ENCODE peak calls at places on chromosomes 11 and 22, in eight cellular contexts. G is prostate gland, H is RWPE2, B is left lung, D is heart right ventricle, K is A549, E is endothelial cell of umbilical vein, C is spleen. X is an unnamed sample.

GRCh38 chr11:26187639-26188038 is 144.3 kb upstream of the ANO3 start:
- DNase-seq in G (no peak), H (peak; percentile 35), B (no peak), D (no peak), K (no peak), E (peak; percentile 4), C (no peak), X (peak; percentile 78)

GRCh38 chr11:82750643-82751139 is 17.0 kb upstream of the FAM181B start:
- DNase-seq in G (no peak), H (no peak), B (no peak), D (no peak), K (no peak), E (peak; percentile 32), C (no peak), X (no peak)

GRCh38 chr11:125036933-125037332 is 26.2 kb upstream of the SLC37A2 start:
- DNase-seq in G (no peak), H (no peak), B (no peak), D (no peak), K (no peak), E (peak; percentile 70), C (no peak), X (peak; percentile 55)

GRCh38 chr11:85815186-85815911 is 4.4 kb upstream of the SYTL2 start:
- DNase-seq in G (no peak), H (no peak), B (no peak), D (no peak), K (no peak), E (no peak), C (no peak), X (no peak)

GRCh38 chr22:38406617-38407016 is 48.4 kb downstream of the KCNJ4 start:
- DNase-seq in G (no peak), H (no peak), B (no peak), D (no peak), K (no peak), E (no peak), C (no peak), X (no peak)

GRCh38 chr11:12683857-12684256 is 9.6 kb downstream of the TEAD1 start:
- DNase-seq in G (no peak), H (no peak), B (no peak), D (no peak), K (no peak), E (no peak), C (no peak), X (no peak)

GRCh38 chr11:61971177-61972111 is 4.0 kb upstream of the FTH1 start:
- DNase-seq in G (peak; percentile 98), H (peak; percentile 96), B (peak; percentile 98), D (peak; percentile 99), K (peak; percentile 88), E (peak; percentile 99), C (peak; percentile 93), X (peak; percentile 79)

GRCh38 chr11:62574363-62575057 is 819 bp upstream of the EEF1G start:
- DNase-seq in G (no peak), H (no peak), B (no peak), D (peak; percentile 36), K (no peak), E (peak; percentile 64), C (peak; percentile 90), X (no peak)

GRCh38 chr11:117842131-117842941 is 17.8 kb upstream of the FXYD2 start:
- DNase-seq in G (no peak), H (no peak), B (peak; percentile 67), D (no peak), K (no peak), E (no peak), C (no peak), X (no peak)

GRCh38 chr11:116800610-116801009 is 8.9 kb upstream of the APOA5 start:
- DNase-seq in G (no peak), H (no peak), B (no peak), D (no peak), K (no peak), E (no peak), C (no peak), X (no peak)
- H3K4me1 ChIP-seq in G (no peaks in the 10 kb centered on the region), H (no peaks in the 10 kb centered on the region), B (no peaks in the 10 kb centered on the region), D (peaks cover 6% of the 10 kb centered on the region), K (peaks cover 3% of the 10 kb centered on the region), E (no peaks in the 10 kb centered on the region), C (no peaks in the 10 kb centered on the region), X (no peaks in the 10 kb centered on the region)

DNA sequence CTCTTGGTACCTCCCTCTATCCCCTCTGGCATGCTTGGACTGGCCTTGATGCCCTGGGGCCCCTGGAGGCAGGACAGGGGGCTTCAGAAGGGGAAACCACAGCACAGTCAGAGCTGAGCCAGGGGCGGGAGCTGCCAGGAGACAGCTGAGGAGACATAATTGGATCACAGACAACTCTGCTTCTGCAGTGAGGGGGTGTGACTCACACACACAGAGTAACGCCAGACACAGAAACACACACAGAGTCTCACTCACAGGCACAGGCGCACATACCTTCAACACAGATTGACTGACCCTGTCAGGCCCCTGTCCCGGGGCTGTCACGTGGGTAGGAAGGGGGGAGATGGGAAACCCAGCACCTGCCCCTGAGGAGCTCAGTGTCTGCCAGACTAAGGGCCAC is 20.6 kb downstream of the STARD10 start:
- DNase-seq in G (no peak), H (no peak), B (no peak), D (peak; percentile 48), K (no peak), E (peak; percentile 12), C (no peak), X (peak; percentile 61)
- H3K27ac ChIP-seq in G (peak overlapping the region; percentile 9), H (no peak overlapping the region), B (no peak overlapping the region), D (peak overlapping the region; percentile 41), K (no peak overlapping the region), E (no peak overlapping the region), C (no peak overlapping the region), X (no peak overlapping the region)

GRCh38 chr11:64285885-64286800 is 495 bp downstream of the GPR137 start:
- DNase-seq in G (no peak), H (no peak), B (no peak), D (no peak), K (peak; percentile 65), E (no peak), C (peak; percentile 80), X (no peak)
- TF ChIP-seq CTCF in G (no peak), H (peak; percentile 4), B (no peak), D (no peak), K (peak; percentile 6), E (no peak), C (no peak), X (peak; percentile 33)

GRCh38 chr22:40181323-40181722 is 3.6 kb downstream of the TNRC6B start:
- DNase-seq in G (no peak), H (no peak), B (no peak), D (no peak), K (no peak), E (no peak), C (no peak), X (no peak)
- H3K4me1 ChIP-seq in G (peaks cover 10% of the 10 kb centered on the region), H (peaks cover 38% of the 10 kb centered on the region), B (peaks cover 32% of the 10 kb centered on the region), D (peaks cover 88% of the 10 kb centered on the region), K (peaks cover 49% of the 10 kb centered on the region), E (peaks cover 51% of the 10 kb centered on the region), C (peaks cover 89% of the 10 kb centered on the region), X (peaks cover 33% of the 10 kb centered on the region)

DNA sequence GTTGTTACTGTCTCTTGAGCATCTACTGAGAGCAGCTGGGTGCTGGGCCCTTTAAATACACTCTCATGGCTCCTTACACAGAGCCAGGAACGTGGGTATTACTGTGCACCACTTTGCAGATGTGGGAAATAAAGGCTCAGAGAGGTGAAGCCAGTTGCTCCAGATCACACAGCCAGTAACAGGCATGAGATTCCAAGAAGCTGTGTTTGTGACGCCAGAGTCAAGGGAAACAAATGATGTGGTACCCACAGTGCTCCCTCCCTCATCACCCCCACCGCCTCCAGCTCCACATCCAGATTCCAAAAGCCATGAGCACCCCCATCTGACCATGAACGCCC is 1.4 kb upstream of the PRDM11 start:
- DNase-seq in G (no peak), H (no peak), B (no peak), D (no peak), K (no peak), E (no peak), C (no peak), X (no peak)
- H3K27ac ChIP-seq in G (no peak overlapping the region), H (no peak overlapping the region), B (no peak overlapping the region), D (no peak overlapping the region), K (no peak overlapping the region), E (no peak overlapping the region), C (no peak overlapping the region), X (no peak overlapping the region)

DNA sequence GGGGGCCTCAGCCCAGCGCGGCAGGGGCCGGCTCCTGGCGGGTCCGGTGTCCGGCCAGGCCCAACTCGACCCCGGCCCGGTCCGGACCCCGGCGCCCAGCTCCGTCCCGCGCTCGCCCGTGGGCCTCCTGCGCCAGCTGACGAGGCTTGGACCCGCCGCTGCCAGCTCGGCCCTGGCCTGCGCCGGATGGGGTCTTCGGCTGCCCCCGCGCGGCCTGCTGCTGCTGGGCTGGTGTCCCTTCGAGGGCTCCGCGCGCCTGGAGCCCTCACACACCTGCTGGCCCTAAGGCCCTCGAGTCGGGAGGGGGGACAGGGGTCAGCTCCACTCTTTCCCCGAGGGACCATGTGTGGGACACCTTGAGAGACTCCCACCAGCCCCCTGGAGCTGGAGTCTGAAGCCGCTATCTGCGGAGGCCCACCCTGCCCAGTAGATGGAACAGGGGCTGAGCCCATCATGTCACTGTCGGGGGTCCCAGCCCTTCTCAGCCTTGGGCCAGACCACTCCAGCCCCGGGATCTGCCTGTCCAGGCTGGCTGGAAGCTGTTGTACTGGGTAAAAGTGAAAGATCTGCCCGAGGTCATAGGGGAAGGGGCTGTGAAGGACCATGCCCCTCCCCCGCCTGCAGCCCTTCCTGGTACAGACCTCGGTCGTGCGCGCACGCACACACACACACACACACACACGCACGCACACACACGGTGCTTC is 768 bp upstream of the CDKN1C start:
- DNase-seq in G (no peak), H (no peak), B (no peak), D (peak; percentile 40), K (no peak), E (peak; percentile 39), C (peak; percentile 91), X (no peak)
- TF ChIP-seq CTCF in G (no peak), H (no peak), B (no peak), D (no peak), K (no peak), E (no peak), C (no peak), X (no peak)